ENCODE peak calls at places on chromosomes 1 and 21, in four cellular contexts. G is HFFc6, N is RWPE2, Q is uterus. M is an unnamed sample.

GRCh38 chr1:33586111-33586510 is 113.7 kb downstream of the ZSCAN20 start:
- DNase-seq in G (peak; percentile 40), N (no peak), Q (no peak), M (no peak)

GRCh38 chr1:33167650-33168447 is 14.0 kb downstream of the TRIM62 start:
- DNase-seq in G (no peak), Q (no peak), N (no peak), M (no peak)

GRCh38 chr1:93399781-93400180 is 48.1 kb upstream of the FNBP1L start:
- DNase-seq in G (no peak), Q (no peak), N (no peak), M (no peak)

GRCh38 chr1:201090536-201090935 is 21.7 kb downstream of the CACNA1S start:
- DNase-seq in G (no peak), N (no peak), Q (no peak), M (no peak)

GRCh38 chr1:21294266-21295058 is 4.2 kb upstream of the ECE1 start:
- DNase-seq in G (no peak), N (no peak), Q (no peak), M (no peak)

GRCh38 chr1:24329797-24330543 is 10.8 kb downstream of the GRHL3 start:
- DNase-seq in G (peak; percentile 59), N (no peak), Q (no peak), M (no peak)

GRCh38 chr1:109281680-109282496 is 1.1 kb downstream of the PSRC1 start:
- DNase-seq in G (no peak), N (no peak), Q (no peak), M (no peak)

GRCh38 chr1:6447818-6448748 is 17.9 kb downstream of the TNFRSF25 start:
- DNase-seq in Q (no peak), N (no peak), G (no peak), M (no peak)

GRCh38 chr1:94705755-94706154 is 114.4 kb upstream of the SLC44A3 start:
- DNase-seq in N (no peak), Q (no peak), G (no peak), M (no peak)

GRCh38 chr1:53381790-53382401 is 54.0 kb upstream of the LRP8 start:
- DNase-seq in G (peak; percentile 54), Q (no peak), N (no peak), M (no peak)

GRCh38 chr21:34612557-34612956 is 2.4 kb downstream of the RCAN1 start:
- DNase-seq in G (no peak), N (no peak), Q (no peak), M (no peak)

GRCh38 chr1:223717695-223718363 is 5.5 kb downstream of the CAPN2 start:
- DNase-seq in N (no peak), G (peak; percentile 52), Q (no peak), M (no peak)

GRCh38 chr1:230191079-230191478 is 124.0 kb downstream of the GALNT2 start:
- DNase-seq in N (no peak), Q (peak; percentile 44), G (peak; percentile 74), M (no peak)

GRCh38 chr1:161227196-161227871 is 1.5 kb downstream of the TOMM40L start:
- DNase-seq in Q (peak; percentile 74), N (no peak), G (peak; percentile 71), M (peak; percentile 52)

GRCh38 chr1:224502459-224503160 is 68.0 kb upstream of the WDR26 start:
- DNase-seq in G (no peak), N (no peak), Q (no peak), M (no peak)

GRCh38 chr1:223617671-223618070 is 47.8 kb downstream of the CAPN8 start:
- DNase-seq in Q (no peak), G (no peak), N (no peak), M (no peak)

GRCh38 chr21:41069305-41069642 is 98.7 kb upstream of the BACE2 start:
- DNase-seq in G (no peak), N (no peak), Q (no peak), M (no peak)

GRCh38 chr1:155872527-155872926 is 13.2 kb downstream of the SYT11 start:
- DNase-seq in N (no peak), G (no peak), Q (no peak), M (no peak)

GRCh38 chr1:7524681-7525340 is 246.3 kb upstream of the VAMP3 start:
- DNase-seq in N (no peak), Q (no peak), G (no peak), M (no peak)

GRCh38 chr1:42085596-42085995 is 67.6 kb upstream of the GUCA2B start:
- DNase-seq in Q (no peak), N (no peak), G (no peak), M (no peak)

GRCh38 chr1:5885471-5886139 is 106.6 kb downstream of the NPHP4 start:
- DNase-seq in N (no peak), Q (no peak), G (no peak), M (no peak)

DNA sequence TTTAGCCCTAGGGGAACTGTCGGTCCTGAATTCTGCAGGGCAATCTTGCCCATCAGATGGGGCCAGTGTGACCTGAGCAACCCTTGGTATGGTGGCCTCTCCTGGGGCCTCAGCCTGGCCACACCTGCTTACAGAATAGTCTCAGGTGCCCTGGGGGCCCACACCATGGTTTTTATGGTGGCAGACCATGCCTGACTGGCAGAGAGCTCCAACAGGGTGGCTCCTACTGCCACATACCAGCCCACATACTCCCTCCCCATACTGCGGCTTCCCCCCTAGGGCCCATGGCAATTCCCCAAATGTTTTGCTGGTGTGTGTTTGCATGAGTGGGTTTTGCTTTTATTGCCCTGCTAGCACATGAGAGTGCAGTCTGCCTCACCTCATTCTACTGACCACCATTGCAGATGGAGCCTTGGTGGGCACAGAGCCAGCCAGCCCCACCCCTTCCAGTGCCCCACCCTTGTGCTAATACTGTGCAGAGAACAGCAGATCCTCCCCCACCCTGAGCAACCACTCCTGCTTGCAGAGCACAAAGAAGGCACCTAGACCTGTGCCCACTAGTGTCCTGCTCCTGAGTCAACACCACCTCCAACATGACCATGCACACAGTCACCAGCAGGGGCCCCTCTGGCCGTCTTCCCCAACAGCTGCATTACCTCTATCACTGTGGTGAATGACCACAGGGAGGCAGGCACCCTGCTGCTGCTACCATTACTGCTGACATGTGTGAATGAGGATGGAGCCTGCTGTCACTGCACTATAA is 86.8 kb downstream of the GDAP2 start:
- DNase-seq in G (no peak), N (no peak), Q (no peak), M (no peak)
- TF ChIP-seq CTCF in G (peak; percentile 54), N (no peak), Q (no peak), M (no peak)

GRCh38 chr1:26094076-26094669 is 17.5 kb upstream of the PDIK1L start:
- DNase-seq in G (no peak), Q (no peak), N (no peak), M (no peak)

GRCh38 chr1:26097696-26098095 is 13.9 kb upstream of the PDIK1L start:
- DNase-seq in N (no peak), G (peak; percentile 81), Q (no peak), M (no peak)

GRCh38 chr1:26092422-26092821 is 19.2 kb upstream of the PDIK1L start:
- DNase-seq in Q (no peak), G (no peak), N (no peak), M (no peak)

GRCh38 chr1:26096471-26096870 is 15.2 kb upstream of the PDIK1L start:
- DNase-seq in N (no peak), G (no peak), Q (no peak), M (no peak)

GRCh38 chr1:26094677-26095383 is 16.8 kb upstream of the PDIK1L start:
- DNase-seq in Q (peak; percentile 20), N (no peak), G (no peak), M (no peak)
- TF ChIP-seq CTCF in Q (no peak), N (no peak), G (no peak), M (peak; percentile 25)

DNA sequence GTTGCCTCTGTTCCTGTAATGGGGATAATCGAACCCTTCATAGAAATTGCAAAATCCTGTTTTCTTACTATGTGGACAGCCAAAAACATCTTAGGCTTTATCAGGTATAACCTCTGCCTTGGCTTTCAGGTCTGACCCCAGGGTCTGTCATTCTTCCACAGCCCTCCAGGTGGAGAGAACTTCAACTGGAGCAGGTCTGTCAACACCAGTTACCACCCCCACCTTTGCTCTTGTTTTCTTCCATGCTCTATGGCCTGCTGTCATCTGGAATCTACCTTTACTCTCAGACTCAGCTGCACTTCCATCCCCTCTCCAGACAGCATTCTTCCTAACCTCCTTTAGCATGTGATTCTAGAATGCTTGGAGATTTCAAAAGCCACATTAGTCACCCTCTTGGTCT is 10.4 kb upstream of the GJA9 start:
- DNase-seq in Q (no peak), G (no peak), N (no peak), M (no peak)
- TF ChIP-seq CTCF in Q (no peak), G (peak; percentile 21), N (no peak), M (no peak)

DNA sequence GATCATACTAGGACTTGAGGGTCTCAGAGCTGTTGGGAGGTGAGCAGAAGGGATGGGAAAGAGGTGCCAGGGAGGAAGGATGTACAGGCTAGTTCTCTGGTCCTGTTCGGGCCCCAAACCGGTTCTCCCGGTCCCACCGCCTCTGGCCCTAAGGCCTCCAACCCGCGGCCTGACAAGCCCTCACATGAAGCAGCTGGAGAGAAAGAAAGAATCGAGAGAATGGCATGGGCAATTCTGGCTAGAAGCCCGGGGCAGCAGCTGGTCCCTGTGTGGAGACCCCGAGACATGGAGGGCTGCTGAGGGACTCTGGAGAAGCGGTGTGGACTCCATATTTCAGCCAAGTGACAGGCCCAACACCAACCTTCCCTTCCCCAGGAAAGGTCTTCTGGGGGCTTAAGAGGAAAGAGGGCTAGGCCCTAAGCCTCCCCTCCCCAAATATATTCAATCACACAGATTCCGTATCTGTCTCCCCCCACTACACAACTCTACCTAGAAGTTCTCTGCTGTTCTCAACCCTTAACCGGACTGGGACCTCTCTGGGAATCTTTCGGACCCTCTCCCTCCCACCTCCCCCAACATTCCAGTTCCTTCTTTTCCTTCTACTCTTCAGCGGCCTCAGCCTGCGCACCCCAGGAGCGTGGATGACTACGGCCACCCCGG is 610 bp downstream of the CDC42SE1 start:
- DNase-seq in Q (no peak), G (no peak), N (peak; percentile 85), M (no peak)
- TF ChIP-seq CTCF in Q (no peak), G (no peak), N (no peak), M (no peak)

M was measured in AG09319.